ENCODE peak calls at places on chromosomes 1 and 21, in five cellular contexts. One of them, this sample, is unnamed.
A peak's percentile ranks its signal among the peaks of the same experiment; 100 is the strongest.

GRCh38 chr21:17513214-17514123 is 626 bp downstream of the CXADR start:
- DNase-seq in GM23338: peak; percentile 52
- DNase-seq in CD4-positive, alpha-beta T cell: peak; percentile 7
- DNase-seq in endodermal cell: peak; percentile 75
- DNase-seq in A549: peak; percentile 21
- DNase-seq in this sample: peak; percentile 30

GRCh38 chr1:24580756-24581155 is 24.9 kb downstream of the NCMAP start:
- DNase-seq in GM23338: no peak
- DNase-seq in CD4-positive, alpha-beta T cell: no peak
- DNase-seq in endodermal cell: no peak
- DNase-seq in A549: no peak
- DNase-seq in this sample: no peak

GRCh38 chr1:119873166-119874025 is 22.9 kb downstream of the ADAM30 start:
- DNase-seq in GM23338: no peak
- DNase-seq in CD4-positive, alpha-beta T cell: no peak
- DNase-seq in endodermal cell: no peak
- DNase-seq in A549: no peak
- DNase-seq in this sample: no peak

GRCh38 chr1:66889030-66889429 is 35.6 kb downstream of the DNAI4 start:
- DNase-seq in GM23338: no peak
- DNase-seq in CD4-positive, alpha-beta T cell: no peak
- DNase-seq in endodermal cell: no peak
- DNase-seq in A549: no peak
- DNase-seq in this sample: no peak

GRCh38 chr1:1173793-1174415 is at the start of gene TTLL10:
- DNase-seq in GM23338: peak; percentile 83
- DNase-seq in CD4-positive, alpha-beta T cell: peak; percentile 56
- DNase-seq in endodermal cell: peak; percentile 93
- DNase-seq in A549: no peak
- DNase-seq in this sample: peak; percentile 76

GRCh38 chr1:169308313-169309039 is 59.1 kb downstream of the NME7 start:
- DNase-seq in GM23338: no peak
- DNase-seq in CD4-positive, alpha-beta T cell: no peak
- DNase-seq in endodermal cell: no peak
- DNase-seq in A549: no peak
- DNase-seq in this sample: no peak

GRCh38 chr1:236103646-236104218 is 38.6 kb upstream of the GPR137B start:
- DNase-seq in GM23338: peak; percentile 82
- DNase-seq in CD4-positive, alpha-beta T cell: peak; percentile 34
- DNase-seq in endodermal cell: peak; percentile 83
- DNase-seq in A549: peak; percentile 58
- DNase-seq in this sample: peak; percentile 53

GRCh38 chr1:69409731-69410456 is 157.8 kb upstream of the LRRC7 start:
- DNase-seq in GM23338: no peak
- DNase-seq in CD4-positive, alpha-beta T cell: no peak
- DNase-seq in endodermal cell: no peak
- DNase-seq in A549: no peak
- DNase-seq in this sample: no peak

GRCh38 chr1:7680791-7681165 is 90.3 kb upstream of the VAMP3 start:
- DNase-seq in GM23338: peak; percentile 57
- DNase-seq in CD4-positive, alpha-beta T cell: no peak
- DNase-seq in endodermal cell: peak; percentile 73
- DNase-seq in A549: no peak
- DNase-seq in this sample: no peak

GRCh38 chr1:234125283-234125682 is 220.8 kb downstream of the SLC35F3 start:
- DNase-seq in GM23338: peak; percentile 97
- DNase-seq in CD4-positive, alpha-beta T cell: no peak
- DNase-seq in endodermal cell: peak; percentile 96
- DNase-seq in A549: peak; percentile 72
- DNase-seq in this sample: no peak

GRCh38 chr1:17549384-17549783 is 9.9 kb downstream of the ARHGEF10L start:
- DNase-seq in GM23338: no peak
- DNase-seq in CD4-positive, alpha-beta T cell: no peak
- DNase-seq in endodermal cell: peak; percentile 45
- DNase-seq in A549: no peak
- DNase-seq in this sample: no peak

GRCh38 chr1:2226525-2227340 is 1.4 kb upstream of the SKI start:
- DNase-seq in GM23338: peak; percentile 64
- DNase-seq in CD4-positive, alpha-beta T cell: no peak
- DNase-seq in endodermal cell: peak; percentile 80
- DNase-seq in A549: no peak
- DNase-seq in this sample: no peak

GRCh38 chr1:228062812-228063211 is 19.7 kb upstream of the ARF1 start:
- DNase-seq in GM23338: no peak
- DNase-seq in CD4-positive, alpha-beta T cell: no peak
- DNase-seq in endodermal cell: peak; percentile 70
- DNase-seq in A549: peak; percentile 39
- DNase-seq in this sample: no peak

GRCh38 chr1:200535605-200536004 is 84.9 kb downstream of the KIF14 start:
- DNase-seq in GM23338: peak; percentile 68
- DNase-seq in CD4-positive, alpha-beta T cell: no peak
- DNase-seq in endodermal cell: peak; percentile 73
- DNase-seq in A549: peak; percentile 64
- DNase-seq in this sample: peak; percentile 6

GRCh38 chr1:62415687-62416086 is 21.2 kb upstream of the USP1 start:
- DNase-seq in GM23338: no peak
- DNase-seq in CD4-positive, alpha-beta T cell: no peak
- DNase-seq in endodermal cell: no peak
- DNase-seq in A549: no peak
- DNase-seq in this sample: no peak

GRCh38 chr1:236880209-236880608 is 85.1 kb downstream of the MTR start:
- DNase-seq in GM23338: no peak
- DNase-seq in CD4-positive, alpha-beta T cell: no peak
- DNase-seq in endodermal cell: no peak
- DNase-seq in A549: no peak
- DNase-seq in this sample: no peak

GRCh38 chr1:68202239-68202832 is 30.0 kb downstream of the WLS start:
- DNase-seq in GM23338: no peak
- DNase-seq in CD4-positive, alpha-beta T cell: no peak
- DNase-seq in endodermal cell: no peak
- DNase-seq in A549: no peak
- DNase-seq in this sample: no peak

GRCh38 chr1:161718559-161719324 is 2.6 kb upstream of the FCRLB start:
- DNase-seq in GM23338: no peak
- DNase-seq in CD4-positive, alpha-beta T cell: no peak
- DNase-seq in endodermal cell: no peak
- DNase-seq in A549: no peak
- DNase-seq in this sample: no peak

GRCh38 chr1:109312978-109313775 is 6.4 kb upstream of the MYBPHL start:
- DNase-seq in GM23338: no peak
- DNase-seq in CD4-positive, alpha-beta T cell: no peak
- DNase-seq in endodermal cell: peak; percentile 30
- DNase-seq in A549: no peak
- DNase-seq in this sample: no peak

GRCh38 chr1:227774051-227774720 is 39.0 kb downstream of the SNAP47 start:
- DNase-seq in GM23338: no peak
- DNase-seq in CD4-positive, alpha-beta T cell: no peak
- DNase-seq in endodermal cell: no peak
- DNase-seq in A549: no peak
- DNase-seq in this sample: peak; percentile 59

GRCh38 chr1:107889524-107889923 is 75.5 kb downstream of the VAV3 start:
- DNase-seq in GM23338: no peak
- DNase-seq in CD4-positive, alpha-beta T cell: no peak
- DNase-seq in endodermal cell: no peak
- DNase-seq in A549: no peak
- DNase-seq in this sample: no peak

GRCh38 chr1:214640431-214641213 is 37.6 kb downstream of the CENPF start:
- DNase-seq in GM23338: no peak
- DNase-seq in CD4-positive, alpha-beta T cell: no peak
- DNase-seq in endodermal cell: no peak
- DNase-seq in A549: no peak
- DNase-seq in this sample: no peak

GRCh38 chr1:28510350-28511223 is 4.7 kb downstream of the RCC1 start:
- DNase-seq in GM23338: peak; percentile 56
- DNase-seq in CD4-positive, alpha-beta T cell: no peak
- DNase-seq in endodermal cell: peak; percentile 74
- DNase-seq in A549: peak; percentile 40
- DNase-seq in this sample: peak; percentile 44

GRCh38 chr1:28507646-28508434 is 2.0 kb downstream of the RCC1 start:
- DNase-seq in GM23338: no peak
- DNase-seq in CD4-positive, alpha-beta T cell: no peak
- DNase-seq in endodermal cell: no peak
- DNase-seq in A549: no peak
- DNase-seq in this sample: no peak

GRCh38 chr1:28508435-28508754 is 2.6 kb downstream of the RCC1 start:
- DNase-seq in GM23338: no peak
- DNase-seq in CD4-positive, alpha-beta T cell: no peak
- DNase-seq in endodermal cell: no peak
- DNase-seq in A549: no peak
- DNase-seq in this sample: no peak

GRCh38 chr1:28509705-28510349 is 4.0 kb downstream of the RCC1 start:
- DNase-seq in GM23338: no peak
- DNase-seq in CD4-positive, alpha-beta T cell: no peak
- DNase-seq in endodermal cell: peak; percentile 67
- DNase-seq in A549: no peak
- DNase-seq in this sample: no peak

DNA sequence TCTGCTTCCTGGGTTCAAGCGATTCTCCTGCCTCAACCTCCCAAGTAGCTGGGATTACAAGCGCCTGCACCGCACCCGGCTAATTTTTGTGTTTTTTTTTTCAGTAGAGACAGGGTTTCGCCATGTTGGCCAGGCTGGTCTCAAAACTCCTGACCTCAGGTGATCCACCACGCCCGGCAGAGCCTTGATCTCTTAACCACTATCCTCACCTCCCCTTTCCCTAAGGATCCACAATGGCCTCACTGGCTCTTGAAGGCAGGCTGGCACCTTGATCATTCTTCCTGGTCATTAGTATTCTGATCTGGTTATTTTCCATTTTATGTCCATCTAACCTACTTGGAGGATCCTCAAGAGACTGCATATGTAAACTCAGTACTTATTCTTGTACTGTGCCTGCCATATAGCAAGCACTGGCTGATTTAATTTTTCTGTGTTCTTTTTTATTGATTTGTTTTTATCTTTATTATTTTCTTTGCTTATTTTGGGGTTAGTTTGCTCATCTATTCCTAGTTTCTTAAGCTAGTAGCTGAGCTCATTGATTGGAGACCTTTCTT is 6.3 kb downstream of the RCC1 start:
- DNase-seq in GM23338: no peak
- DNase-seq in CD4-positive, alpha-beta T cell: no peak
- DNase-seq in endodermal cell: peak; percentile 62
- DNase-seq in A549: peak; percentile 49
- DNase-seq in this sample: no peak
- H3K27ac ChIP-seq in GM23338: peak overlapping the region; percentile 100
- H3K27ac ChIP-seq in CD4-positive, alpha-beta T cell: no peak overlapping the region
- H3K27ac ChIP-seq in endodermal cell: no peak overlapping the region
- H3K27ac ChIP-seq in A549: peak overlapping the region; percentile 94
- H3K27ac ChIP-seq in this sample: no peak overlapping the region

DNA sequence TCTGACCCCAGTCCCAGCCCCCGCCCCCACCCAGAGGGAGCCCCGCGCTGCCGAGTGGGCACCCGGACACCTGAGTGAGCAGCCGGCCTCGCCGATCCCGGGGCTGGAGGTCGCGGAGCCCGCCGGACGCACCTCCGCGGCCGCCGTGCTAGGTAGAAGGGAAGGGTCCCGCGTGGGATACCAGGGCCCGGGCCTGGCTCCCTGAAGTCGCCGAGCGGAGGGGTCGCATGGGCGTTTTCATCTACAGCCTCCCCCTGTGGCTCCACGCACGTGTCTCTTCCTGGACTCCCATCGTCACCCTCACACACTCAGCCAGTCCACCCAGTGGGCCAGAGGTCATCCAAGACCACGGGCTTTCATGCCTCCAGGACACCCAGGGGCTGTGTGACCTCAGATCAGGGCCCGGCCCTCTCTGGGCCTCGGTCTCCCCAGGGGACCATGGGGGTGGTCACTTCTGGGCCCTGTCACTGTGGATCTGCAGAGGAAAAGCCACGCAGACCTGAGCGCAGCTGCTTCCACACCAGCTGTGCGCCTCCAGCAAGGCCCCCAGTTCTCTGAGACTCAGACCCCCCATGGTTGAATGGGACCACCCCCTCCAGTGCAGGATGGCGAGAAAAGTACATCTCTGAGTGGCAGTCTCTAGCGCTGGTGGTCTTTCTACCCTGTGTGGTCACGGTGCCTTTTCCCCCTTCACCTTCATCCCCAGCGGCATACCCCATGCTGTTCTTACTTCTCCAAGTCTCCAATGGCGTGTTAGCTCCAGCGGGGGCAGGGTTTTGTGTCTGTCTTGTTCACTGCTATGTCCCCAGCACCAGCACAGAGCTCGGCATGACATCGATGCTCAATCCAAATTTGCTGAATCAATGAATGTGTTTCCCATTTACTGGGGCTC is 574 bp upstream of the SDC3 start:
- DNase-seq in GM23338: peak; percentile 75
- DNase-seq in CD4-positive, alpha-beta T cell: no peak
- DNase-seq in endodermal cell: peak; percentile 82
- DNase-seq in A549: no peak
- DNase-seq in this sample: no peak
- H3K27ac ChIP-seq in GM23338: no peak overlapping the region
- H3K27ac ChIP-seq in CD4-positive, alpha-beta T cell: no peak overlapping the region
- H3K27ac ChIP-seq in endodermal cell: no peak overlapping the region
- H3K27ac ChIP-seq in A549: peak overlapping the region; percentile 94
- H3K27ac ChIP-seq in this sample: no peak overlapping the region

GRCh38 chr1:184408580-184408979 is 21.8 kb downstream of the C1orf21 start:
- DNase-seq in GM23338: peak; percentile 43
- DNase-seq in CD4-positive, alpha-beta T cell: no peak
- DNase-seq in endodermal cell: no peak
- DNase-seq in A549: no peak
- DNase-seq in this sample: no peak
- H3K27ac ChIP-seq in GM23338: peak overlapping the region; percentile 84
- H3K27ac ChIP-seq in CD4-positive, alpha-beta T cell: no peak overlapping the region
- H3K27ac ChIP-seq in endodermal cell: no peak overlapping the region
- H3K27ac ChIP-seq in A549: peak overlapping the region; percentile 70
- H3K27ac ChIP-seq in this sample: no peak overlapping the region

GRCh38 chr1:223820515-223820858 is 25.3 kb downstream of the TP53BP2 start:
- DNase-seq in GM23338: no peak
- DNase-seq in CD4-positive, alpha-beta T cell: no peak
- DNase-seq in endodermal cell: peak; percentile 55
- DNase-seq in A549: no peak
- DNase-seq in this sample: no peak
- H3K27ac ChIP-seq in GM23338: peak overlapping the region; percentile 50
- H3K27ac ChIP-seq in CD4-positive, alpha-beta T cell: no peak overlapping the region
- H3K27ac ChIP-seq in endodermal cell: peak overlapping the region; percentile 12
- H3K27ac ChIP-seq in A549: peak overlapping the region; percentile 46
- H3K27ac ChIP-seq in this sample: no peak overlapping the region

GRCh38 chr1:112435448-112435847 is 39.4 kb downstream of the CTTNBP2NL start:
- DNase-seq in GM23338: no peak
- DNase-seq in CD4-positive, alpha-beta T cell: no peak
- DNase-seq in endodermal cell: no peak
- DNase-seq in A549: no peak
- DNase-seq in this sample: no peak
- H3K27ac ChIP-seq in GM23338: no peak overlapping the region
- H3K27ac ChIP-seq in CD4-positive, alpha-beta T cell: no peak overlapping the region
- H3K27ac ChIP-seq in endodermal cell: no peak overlapping the region
- H3K27ac ChIP-seq in A549: no peak overlapping the region
- H3K27ac ChIP-seq in this sample: no peak overlapping the region

This sample was measured in CD4-positive, alpha-beta memory T cell.